ENCODE peak calls at places on chromosome 9, in seven cellular contexts. U is epithelial cell of esophagus, P is foreskin fibroblast, Y is tibial nerve, F is cardiac fibroblast, D is gastrocnemius medialis, O is PC-3. S is an unnamed sample.

GRCh38 chr9:84851935-84852585 is 182.5 kb downstream of the NTRK2 start:
- DNase-seq in F (peak; percentile 94), Y (peak; percentile 22), O (peak; percentile 52), U (peak; percentile 98), P (peak; percentile 78), D (peak; percentile 48), S (no peak)

GRCh38 chr9:94002316-94003140 is 47.4 kb upstream of the BARX1 start:
- DNase-seq in O (peak; percentile 66), P (peak; percentile 57), U (peak; percentile 64), F (peak; percentile 69), Y (no peak), D (no peak), S (no peak)

GRCh38 chr9:124932355-124932754 is 8.5 kb downstream of the GOLGA1 start:
- DNase-seq in U (no peak), P (no peak), D (no peak), O (no peak), Y (no peak), F (no peak), S (no peak)

GRCh38 chr9:112489876-112490661 is 3.4 kb downstream of the KIAA1958 start:
- DNase-seq in Y (no peak), D (no peak), U (no peak), O (no peak), F (no peak), P (no peak), S (no peak)

GRCh38 chr9:12640021-12640587 is 53.1 kb upstream of the TYRP1 start:
- DNase-seq in U (peak; percentile 73), P (peak; percentile 47), F (peak; percentile 77), Y (no peak), O (peak; percentile 57), D (no peak), S (no peak)

GRCh38 chr9:134948149-134948548 is 30.4 kb upstream of the FCN1 start:
- DNase-seq in F (no peak), U (no peak), Y (no peak), D (peak; percentile 2), P (no peak), O (no peak), S (no peak)

GRCh38 chr9:76654575-76654974 is 109.7 kb upstream of the PCA3 start:
- DNase-seq in D (no peak), O (peak; percentile 11), U (peak; percentile 82), Y (no peak), P (peak; percentile 93), F (peak; percentile 93), S (no peak)

GRCh38 chr9:108053555-108054061 is 564.0 kb upstream of the KLF4 start:
- DNase-seq in F (peak; percentile 90), U (peak; percentile 80), D (peak; percentile 73), Y (peak; percentile 69), O (no peak), P (peak; percentile 96), S (peak; percentile 95)

GRCh38 chr9:25177858-25178257 is 500.4 kb downstream of the TUSC1 start:
- DNase-seq in P (no peak), U (no peak), O (no peak), Y (no peak), F (no peak), D (no peak), S (no peak)

GRCh38 chr9:112377684-112378344 is 2.1 kb upstream of the HSDL2 start:
- DNase-seq in U (no peak), P (no peak), F (no peak), O (no peak), D (no peak), Y (no peak), S (no peak)

GRCh38 chr9:125784286-125785049 is 37.3 kb downstream of the PBX3 start:
- DNase-seq in Y (no peak), D (no peak), F (peak; percentile 20), O (no peak), P (peak; percentile 36), U (no peak), S (no peak)

GRCh38 chr9:29006603-29007002 is 1433.3 kb upstream of the C9orf72 start:
- DNase-seq in O (peak; percentile 72), U (peak; percentile 21), P (no peak), F (no peak), D (no peak), Y (no peak), S (no peak)

GRCh38 chr9:117284414-117284813 is 130.4 kb downstream of the ASTN2 start:
- DNase-seq in U (no peak), P (no peak), O (no peak), Y (no peak), F (no peak), D (no peak), S (no peak)

GRCh38 chr9:113515862-113516261 is 52.3 kb downstream of the RGS3 start:
- DNase-seq in O (no peak), U (no peak), F (no peak), D (no peak), P (no peak), Y (no peak), S (no peak)

GRCh38 chr9:4421847-4422246 is 68.4 kb upstream of the SLC1A1 start:
- DNase-seq in D (no peak), P (no peak), F (no peak), O (peak; percentile 37), U (no peak), Y (no peak), S (no peak)

GRCh38 chr9:137456864-137457405 is 2.2 kb downstream of the NSMF start:
- DNase-seq in Y (no peak), U (no peak), F (no peak), O (no peak), P (no peak), D (peak; percentile 11), S (peak; percentile 85)

GRCh38 chr9:136944094-136944518 is 432 bp downstream of the FBXW5 start:
- DNase-seq in P (peak; percentile 87), Y (peak; percentile 14), O (peak; percentile 31), U (peak; percentile 48), D (no peak), F (peak; percentile 66), S (no peak)

GRCh38 chr9:71737455-71737854 is 30.9 kb downstream of the CEMIP2 start:
- DNase-seq in F (peak; percentile 44), Y (no peak), D (peak; percentile 18), O (peak; percentile 57), U (peak; percentile 64), P (peak; percentile 41), S (no peak)

GRCh38 chr9:134671341-134672113 is 29.9 kb downstream of the COL5A1 start:
- DNase-seq in F (no peak), O (no peak), Y (no peak), D (no peak), P (no peak), U (no peak), S (no peak)

GRCh38 chr9:134891016-134891589 is 10.5 kb downstream of the FCN2 start:
- DNase-seq in O (no peak), D (no peak), Y (no peak), F (no peak), U (no peak), P (no peak), S (no peak)

GRCh38 chr9:36729902-36730301 is 157.2 kb downstream of the MELK start:
- DNase-seq in D (no peak), F (peak; percentile 17), P (no peak), O (peak; percentile 3), U (peak; percentile 32), Y (no peak), S (no peak)

GRCh38 chr9:97237311-97237786 is 70.1 kb upstream of the CCDC180 start:
- DNase-seq in F (no peak), O (no peak), U (no peak), Y (no peak), D (no peak), P (no peak), S (no peak)

GRCh38 chr9:120344230-120344629 is 235.7 kb downstream of the CDK5RAP2 start:
- DNase-seq in D (no peak), Y (no peak), P (peak; percentile 90), U (peak; percentile 96), F (peak; percentile 58), O (peak; percentile 79), S (no peak)

GRCh38 chr9:2613730-2614271 is 7.8 kb upstream of the VLDLR start:
- DNase-seq in Y (no peak), P (no peak), U (peak; percentile 16), D (peak; percentile 29), F (no peak), O (no peak), S (no peak)

GRCh38 chr9:20873240-20873860 is 158.1 kb downstream of the HACD4 start:
- DNase-seq in O (no peak), U (no peak), F (peak; percentile 3), Y (no peak), P (peak; percentile 57), D (no peak), S (no peak)

GRCh38 chr9:20872340-20872977 is 159.0 kb downstream of the HACD4 start:
- DNase-seq in D (no peak), Y (no peak), U (peak; percentile 22), F (peak; percentile 72), O (peak; percentile 31), P (peak; percentile 76), S (no peak)
- H3K4me3 ChIP-seq in D (no peak overlapping the region), Y (no peak overlapping the region), U (no peak overlapping the region), F (no peak overlapping the region), O (no peak overlapping the region), P (no peak overlapping the region), S (no peak overlapping the region)

DNA sequence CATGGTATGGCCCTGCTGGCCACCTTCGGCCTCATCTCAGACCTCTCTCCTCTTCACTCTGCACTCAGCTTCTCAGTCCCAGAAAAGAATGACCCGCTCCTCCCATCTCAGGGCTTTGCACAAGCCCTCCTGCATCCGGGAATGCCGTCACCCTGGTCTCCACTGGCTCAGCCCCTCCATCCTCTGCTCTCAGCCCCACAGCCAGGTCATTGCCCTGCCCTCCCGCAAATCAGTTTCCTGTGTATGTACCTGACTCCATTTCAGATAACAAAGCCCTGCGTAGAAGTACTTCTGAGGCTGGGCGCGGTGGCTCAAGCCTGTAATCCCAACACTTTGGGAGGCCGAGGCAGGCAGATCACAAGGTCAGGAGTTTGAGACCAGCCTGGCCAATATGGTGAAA is 28.9 kb upstream of the EEIG1 start:
- DNase-seq in D (no peak), O (no peak), F (no peak), Y (no peak), U (no peak), P (no peak), S (no peak)
- TF ChIP-seq CTCF in D (no peak), O (no peak), F (no peak), Y (no peak), U (no peak), P (no peak), S (no peak)

DNA sequence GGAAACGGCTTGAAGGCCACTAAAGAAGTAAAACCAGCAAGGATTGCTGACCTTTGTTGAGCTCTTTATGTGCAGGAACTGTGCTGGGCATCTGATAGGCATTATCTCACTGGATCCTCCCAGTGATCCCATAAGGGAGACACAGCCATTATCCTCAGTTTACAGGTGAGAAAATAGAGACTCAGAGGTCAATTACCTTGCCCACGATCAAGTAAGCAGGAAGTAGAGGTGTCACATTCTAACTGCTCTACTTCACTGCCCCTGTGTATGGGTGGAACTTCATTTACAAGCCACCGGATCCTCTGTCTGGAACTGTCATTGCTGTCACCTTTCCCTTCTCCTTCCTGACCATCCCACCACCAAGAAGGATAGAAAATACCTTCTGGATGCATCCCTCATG is 248.9 kb downstream of the CRB2 start:
- DNase-seq in P (no peak), U (no peak), D (no peak), Y (no peak), O (no peak), F (no peak), S (no peak)
- H3K4me3 ChIP-seq in P (no peak overlapping the region), U (no peak overlapping the region), D (no peak overlapping the region), Y (no peak overlapping the region), O (no peak overlapping the region), F (no peak overlapping the region), S (no peak overlapping the region)

DNA sequence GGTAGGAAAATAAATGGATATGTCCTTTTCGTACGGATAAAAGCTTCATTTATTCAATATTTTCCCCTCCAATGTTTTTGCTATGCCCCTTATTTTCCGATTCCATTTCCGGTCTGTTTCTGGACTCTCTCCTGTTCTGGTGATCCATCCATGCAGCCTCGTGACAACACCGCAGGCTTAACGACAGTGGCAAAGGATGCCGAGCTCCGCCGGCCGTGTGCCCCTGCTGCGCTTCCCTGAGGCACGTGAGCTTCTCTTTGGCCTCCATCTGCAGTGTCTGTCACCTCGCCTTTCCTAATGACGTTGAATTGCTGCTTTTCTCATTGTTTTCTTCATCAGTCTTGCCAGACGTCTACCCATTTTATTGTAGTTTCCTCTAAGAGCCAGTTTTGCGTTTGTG is 28.7 kb downstream of the SURF6 start:
- DNase-seq in F (no peak), U (no peak), Y (no peak), D (no peak), P (no peak), O (no peak), S (no peak)
- TF ChIP-seq CTCF in F (no peak), U (no peak), Y (no peak), D (no peak), P (no peak), O (no peak), S (no peak)